ENCODE peak calls at places on chromosomes 1 and 21, in ten cellular contexts. F, X, N, B, A, O, C, L, M and T are unnamed samples.

GRCh38 chr1:99171126-99171813 is 93.0 kb upstream of the PLPPR4 start:
- DNase-seq in F (no peak), X (no peak), N (no peak), B (no peak), A (no peak), O (no peak), C (no peak), L (no peak), M (no peak), T (no peak)

GRCh38 chr1:66207484-66207883 is 326.5 kb upstream of the SGIP1 start:
- DNase-seq in F (no peak), X (peak), N (no peak), B (no peak), A (no peak), O (peak), C (no peak), L (no peak), M (peak), T (no peak)

GRCh38 chr1:234564035-234565029 is 45.6 kb downstream of the IRF2BP2 start:
- DNase-seq in F (no peak), X (peak), N (no peak), B (no peak), A (no peak), O (peak), C (no peak), L (no peak), M (peak), T (peak)

GRCh38 chr1:36178479-36179219 is 22.7 kb downstream of the MAP7D1 start:
- DNase-seq in F (no peak), X (no peak), N (no peak), B (peak), A (no peak), O (no peak), C (no peak), L (peak), M (no peak), T (no peak)

GRCh38 chr21:35503646-35504045 is 454.5 kb upstream of the RUNX1 start:
- DNase-seq in F (no peak), X (peak), N (peak), B (no peak), A (no peak), O (no peak), C (no peak), L (no peak), M (peak), T (no peak)

GRCh38 chr1:22739648-22740385 is 29.2 kb downstream of the EPHB2 start:
- DNase-seq in F (peak), X (peak), N (peak), B (no peak), A (no peak), O (peak), C (no peak), L (no peak), M (peak), T (peak)

GRCh38 chr1:26831546-26832248 is 5.2 kb downstream of the ZDHHC18 start:
- DNase-seq in F (no peak), X (no peak), N (no peak), B (no peak), A (no peak), O (no peak), C (no peak), L (no peak), M (peak), T (no peak)

GRCh38 chr1:234656070-234656875 is 46.3 kb upstream of the IRF2BP2 start:
- DNase-seq in F (no peak), X (peak), N (no peak), B (no peak), A (no peak), O (no peak), C (no peak), L (no peak), M (peak), T (no peak)

GRCh38 chr1:232942413-232943294 is 7.8 kb upstream of the NTPCR start:
- DNase-seq in F (no peak), X (no peak), N (no peak), B (no peak), A (no peak), O (no peak), C (no peak), L (no peak), M (no peak), T (no peak)

GRCh38 chr1:24047101-24047459 is 64.9 kb downstream of the MYOM3 start:
- DNase-seq in F (peak), X (peak), N (peak), B (no peak), A (peak), O (peak), C (no peak), L (peak), M (peak), T (no peak)

DNA sequence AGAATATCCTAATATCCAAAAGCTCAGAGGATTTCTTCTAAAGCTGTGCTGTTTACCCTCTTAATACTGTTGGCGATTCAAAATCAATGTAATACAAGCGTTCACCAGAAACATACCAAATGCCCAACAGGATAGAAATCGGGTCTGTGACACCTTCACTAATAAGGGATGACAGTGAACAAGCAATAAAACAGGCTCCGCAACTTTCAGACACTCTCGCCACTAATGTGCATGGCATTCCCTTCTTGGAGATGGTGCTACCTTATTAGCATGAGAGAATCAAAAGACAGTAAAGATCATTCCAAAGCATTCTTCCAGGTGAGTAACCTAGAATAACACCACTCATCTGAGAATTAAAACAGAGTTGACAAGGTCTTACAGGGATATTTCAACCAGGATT is 367.1 kb downstream of the TTLL7 start:
- DNase-seq in F (no peak), X (no peak), N (no peak), B (no peak), A (no peak), O (no peak), C (no peak), L (no peak), M (no peak), T (no peak)
- TF ChIP-seq CTCF in F (no peak), X (no peak), N (no peak), B (no peak), A (no peak), O (no peak), C (no peak), L (no peak), M (no peak), T (no peak)

GRCh38 chr1:182446033-182446669 is 3.8 kb upstream of the RGSL1 start:
- DNase-seq in F (no peak), X (peak), N (peak), B (no peak), A (no peak), O (peak), C (no peak), L (no peak), M (peak), T (no peak)
- TF ChIP-seq CTCF in F (no peak), X (peak), N (peak), B (no peak), A (no peak), O (peak), C (peak), L (peak), M (peak), T (peak)

DNA sequence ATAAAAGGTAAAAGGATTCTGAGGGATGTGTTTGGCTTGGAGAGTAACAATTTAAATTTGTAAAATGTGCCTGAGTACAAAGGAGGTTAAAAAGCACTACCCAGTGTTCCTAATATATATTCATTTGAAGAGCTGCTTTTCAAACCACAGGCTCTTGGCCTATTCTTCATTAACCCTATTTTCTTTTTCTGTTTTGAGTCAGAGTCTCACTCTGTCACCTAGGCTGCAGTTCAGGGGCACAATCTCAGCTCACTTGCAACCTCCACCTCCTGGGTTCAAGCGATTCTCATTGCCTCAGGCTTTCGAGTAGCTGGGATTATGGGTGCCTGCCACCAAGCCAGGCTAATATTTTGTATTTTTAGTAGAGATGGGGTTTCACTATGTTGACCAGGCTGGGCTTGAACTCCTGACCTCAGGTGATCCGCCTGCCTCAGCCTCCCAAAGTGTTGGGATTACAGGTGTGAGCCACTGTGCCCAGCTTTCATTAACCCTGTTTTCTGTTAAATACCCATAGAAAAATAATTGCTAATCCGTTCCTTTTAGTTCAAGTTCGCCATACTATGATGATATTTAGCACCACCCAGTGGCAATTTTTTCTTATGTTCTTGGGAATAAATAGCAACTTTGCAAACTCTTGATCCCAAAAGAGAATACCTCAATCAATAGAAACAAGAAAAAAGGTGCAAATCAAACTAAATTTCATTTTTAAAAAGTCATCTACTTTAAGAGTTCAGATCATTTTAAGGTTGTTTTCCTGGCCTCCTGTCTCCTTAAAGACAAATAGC is 30.5 kb downstream of the ZBTB8OS start:
- DNase-seq in F (no peak), X (peak), N (peak), B (no peak), A (no peak), O (peak), C (no peak), L (no peak), M (peak), T (no peak)
- TF ChIP-seq CTCF in F (peak), X (peak), N (no peak), B (no peak), A (no peak), O (peak), C (peak), L (peak), M (peak), T (peak)

GRCh38 chr1:119326251-119326650 is 42.3 kb upstream of the HAO2 start:
- DNase-seq in F (no peak), X (no peak), N (no peak), B (no peak), A (no peak), O (no peak), C (no peak), L (no peak), M (no peak), T (no peak)

GRCh38 chr1:119327066-119327435 is 41.5 kb upstream of the HAO2 start:
- DNase-seq in F (peak), X (no peak), N (no peak), B (no peak), A (no peak), O (no peak), C (no peak), L (no peak), M (no peak), T (no peak)

GRCh38 chr1:119329521-119329920 is 39.1 kb upstream of the HAO2 start:
- DNase-seq in F (no peak), X (no peak), N (no peak), B (no peak), A (no peak), O (no peak), C (no peak), L (no peak), M (no peak), T (no peak)

GRCh38 chr1:119330062-119330939 is 38.3 kb upstream of the HAO2 start:
- DNase-seq in F (no peak), X (no peak), N (no peak), B (no peak), A (no peak), O (peak), C (no peak), L (no peak), M (no peak), T (no peak)

DNA sequence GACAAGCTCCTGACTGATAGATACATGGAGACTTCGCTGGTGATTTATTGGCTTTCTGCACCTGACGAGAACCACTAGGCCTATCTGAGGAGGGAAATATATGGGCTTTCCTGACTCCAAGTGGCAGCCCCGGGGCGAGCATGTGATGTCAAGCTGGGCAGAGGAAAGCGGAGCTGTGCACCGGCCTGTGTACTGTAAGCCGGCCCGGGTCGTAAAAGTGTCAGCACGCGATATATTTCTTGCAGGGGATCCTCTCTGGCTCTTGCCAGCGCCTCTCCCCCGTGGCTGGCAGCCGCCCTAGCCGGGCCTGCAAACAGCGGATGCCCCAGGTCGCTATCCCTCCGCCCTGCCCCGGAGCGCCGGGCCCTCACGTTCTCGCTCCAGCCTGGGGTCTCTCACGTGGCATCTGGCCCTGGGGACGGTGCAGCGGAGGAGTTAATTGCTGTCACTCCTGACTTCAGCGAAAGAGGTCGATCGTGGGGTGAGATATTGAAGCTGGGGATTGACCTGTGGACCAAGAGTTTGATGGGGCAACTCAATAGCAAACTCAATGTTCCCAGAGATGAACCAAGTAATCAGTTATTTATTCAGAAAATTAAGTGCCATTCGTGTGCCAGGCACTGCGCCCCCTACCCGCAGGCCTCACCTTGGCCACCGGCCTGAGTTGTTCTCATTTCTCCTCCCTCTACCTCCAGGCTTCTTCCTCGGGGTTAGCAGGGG is 41.0 kb upstream of the HAO2 start:
- DNase-seq in F (peak), X (no peak), N (peak), B (peak), A (no peak), O (no peak), C (no peak), L (no peak), M (peak), T (no peak)
- TF ChIP-seq CTCF in F (no peak), X (peak), N (no peak), B (no peak), A (no peak), O (peak), C (no peak), L (no peak), M (peak), T (peak)

GRCh38 chr1:54359393-54360162 is 46.6 kb downstream of the SSBP3 start:
- DNase-seq in F (no peak), X (no peak), N (no peak), B (no peak), A (no peak), O (no peak), C (no peak), L (no peak), M (no peak), T (no peak)
- TF ChIP-seq CTCF in F (no peak), X (no peak), N (no peak), B (no peak), A (no peak), O (no peak), C (no peak), L (no peak), M (no peak), T (no peak)

DNA sequence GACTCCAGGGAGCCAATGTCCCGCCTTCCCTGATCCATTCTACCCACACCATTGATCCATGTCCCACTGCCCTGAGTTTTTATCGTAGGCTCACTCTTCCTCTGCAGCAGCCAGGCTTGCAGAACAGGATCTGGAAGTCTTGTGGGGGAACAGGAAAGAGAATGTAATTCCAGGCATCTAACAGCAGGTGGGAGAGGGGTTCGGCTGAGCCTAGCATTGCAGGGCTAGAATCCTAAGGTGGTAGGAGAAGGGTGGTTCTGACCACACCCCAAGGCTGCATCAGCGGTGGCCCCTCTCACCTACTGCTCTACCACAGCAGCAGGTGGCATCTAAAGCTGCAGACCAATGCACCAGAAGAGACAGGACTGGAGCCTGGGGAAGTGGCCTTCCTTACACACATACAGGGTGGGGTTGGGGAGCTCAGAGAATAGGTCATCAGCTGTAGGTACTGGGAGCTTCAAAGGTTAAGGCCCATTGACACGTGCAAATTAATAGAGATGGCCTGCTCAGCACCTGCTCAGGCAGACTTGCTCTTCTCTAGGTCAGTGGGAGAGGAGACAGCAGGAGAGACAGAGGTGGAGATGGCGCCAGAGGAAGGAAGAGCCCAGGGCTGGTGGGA is 20.5 kb downstream of the KNCN start:
- DNase-seq in F (no peak), X (no peak), N (no peak), B (no peak), A (peak), O (no peak), C (no peak), L (no peak), M (no peak), T (no peak)
- TF ChIP-seq CTCF in F (no peak), X (peak), N (no peak), B (no peak), A (no peak), O (peak), C (no peak), L (no peak), M (peak), T (no peak)

GRCh38 chr1:55970711-55971110 is 608.7 kb downstream of the PLPP3 start:
- DNase-seq in F (no peak), X (peak), N (no peak), B (no peak), A (no peak), O (peak), C (no peak), L (no peak), M (peak), T (no peak)
- TF ChIP-seq CTCF in F (no peak), X (no peak), N (no peak), B (no peak), A (no peak), O (no peak), C (no peak), L (no peak), M (no peak), T (no peak)

DNA sequence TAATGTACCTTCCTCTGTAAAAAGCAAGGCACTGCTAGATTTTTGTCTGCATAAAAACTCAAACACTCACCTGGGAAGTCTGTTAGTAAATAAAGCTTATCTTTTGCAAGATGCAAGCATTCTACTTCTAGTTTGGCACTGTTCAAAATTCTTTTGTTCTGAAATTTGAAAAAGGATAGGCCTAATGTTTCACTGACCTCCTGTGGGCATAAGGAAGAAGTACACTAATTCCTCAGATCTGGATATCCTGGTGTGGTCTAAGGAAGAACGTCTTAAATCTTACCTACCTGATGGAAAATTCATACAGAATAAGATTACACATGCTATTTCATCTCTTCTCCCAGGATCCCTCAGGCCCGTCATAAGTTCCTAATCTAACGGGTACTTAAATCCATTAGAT is 93.5 kb upstream of the CAMK1G start:
- DNase-seq in F (no peak), X (peak), N (no peak), B (no peak), A (no peak), O (peak), C (no peak), L (no peak), M (peak), T (no peak)
- TF ChIP-seq CTCF in F (no peak), X (peak), N (no peak), B (no peak), A (no peak), O (peak), C (peak), L (no peak), M (peak), T (peak)

GRCh38 chr21:31514598-31514997 is 144.9 kb upstream of the SOD1 start:
- DNase-seq in F (no peak), X (no peak), N (peak), B (no peak), A (no peak), O (no peak), C (peak), L (no peak), M (no peak), T (no peak)
- TF ChIP-seq CTCF in F (no peak), X (no peak), N (peak), B (no peak), A (no peak), O (no peak), C (peak), L (no peak), M (no peak), T (peak)